ENCODE peak calls at places on chromosomes 4 and X, in five cellular contexts. R is OCI-LY7, O is suprapubic skin, F is thoracic aorta, M is GM23248. C is an unnamed sample. For H3K9me3, the result is how much of the 10 kb centered on the place peaks cover.

GRCh38 chr4:182924497-182924896 is 7.3 kb upstream of the DCTD start:
- DNase-seq in O (no peak), R (no peak), F (no peak), M (no peak), C (no peak)

GRCh38 chr4:150316332-150317205 is 238.3 kb downstream of the DCLK2 start:
- DNase-seq in M (peak), F (no peak), R (no peak), O (no peak), C (no peak)

GRCh38 chrX:38409289-38409688 is 56.9 kb downstream of the OTC start:
- DNase-seq in M (no peak), O (no peak), F (no peak), R (no peak), C (no peak)

GRCh38 chr4:22932326-22932725 is 239.6 kb downstream of the GBA3 start:
- DNase-seq in O (no peak), F (no peak), M (no peak), R (no peak), C (no peak)

GRCh38 chr4:24235609-24236008 is 345.8 kb upstream of the PPARGC1A start:
- DNase-seq in F (no peak), O (no peak), M (no peak), R (no peak), C (no peak)

GRCh38 chr4:158169931-158170690 is 2.7 kb downstream of the GASK1B start:
- DNase-seq in O (no peak), M (peak), R (no peak), F (no peak), C (no peak)

GRCh38 chrX:71870337-71871098 is 40.1 kb upstream of the NHSL2 start:
- DNase-seq in F (no peak), M (peak), O (no peak), R (peak), C (no peak)

GRCh38 chrX:111867236-111867635 is 8.7 kb upstream of the TRPC5OS start:
- DNase-seq in O (no peak), R (no peak), F (no peak), M (no peak), C (no peak)

GRCh38 chrX:145881175-145881867 is 63.7 kb downstream of the SLITRK2 start:
- DNase-seq in R (no peak), O (no peak), F (no peak), M (no peak), C (no peak)

GRCh38 chr4:186166852-186167512 is 24.4 kb upstream of the CYP4V2 start:
- DNase-seq in F (no peak), O (no peak), R (no peak), M (no peak), C (no peak)
- H3K9me3 ChIP-seq in F (under half), O (under half), R (under half), M (under half), C (under half)

GRCh38 chr4:6767341-6767724 is 15.2 kb upstream of the KIAA0232 start:
- DNase-seq in O (no peak), M (no peak), R (no peak), F (no peak), C (no peak)
- H3K27ac ChIP-seq in O (no peak), M (no peak), R (no peak), F (no peak), C (no peak)

DNA sequence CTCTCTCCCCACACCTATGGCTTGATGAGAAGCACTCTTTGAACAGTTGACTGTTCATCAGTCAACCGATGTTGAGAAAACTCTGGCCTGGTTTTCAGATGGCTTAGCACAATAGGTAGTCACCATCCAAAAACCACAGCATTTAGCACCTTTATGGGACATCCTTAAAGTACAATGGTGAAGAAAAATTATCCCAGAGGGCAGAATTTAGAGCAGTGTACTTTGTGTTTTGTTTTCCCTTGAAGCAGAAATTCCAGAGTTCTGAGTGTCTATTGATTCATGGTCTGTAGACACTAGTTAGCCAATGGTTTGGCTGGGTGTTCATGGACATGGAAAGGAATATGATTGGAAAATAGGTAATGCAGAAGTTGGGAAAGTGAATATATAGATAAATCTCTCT is 487.0 kb downstream of the PDHA2 start:
- DNase-seq in M (no peak), O (no peak), F (no peak), R (no peak), C (no peak)
- H3K9me3 ChIP-seq in M (under half), O (under half), F (under half), R (under half), C (under half)

GRCh38 chr4:113604955-113605354 is 156.6 kb downstream of the CAMK2D start:
- DNase-seq in F (no peak), R (no peak), O (no peak), M (peak), C (no peak)
- H3K27ac ChIP-seq in F (no peak), R (no peak), O (no peak), M (peak), C (no peak)

DNA sequence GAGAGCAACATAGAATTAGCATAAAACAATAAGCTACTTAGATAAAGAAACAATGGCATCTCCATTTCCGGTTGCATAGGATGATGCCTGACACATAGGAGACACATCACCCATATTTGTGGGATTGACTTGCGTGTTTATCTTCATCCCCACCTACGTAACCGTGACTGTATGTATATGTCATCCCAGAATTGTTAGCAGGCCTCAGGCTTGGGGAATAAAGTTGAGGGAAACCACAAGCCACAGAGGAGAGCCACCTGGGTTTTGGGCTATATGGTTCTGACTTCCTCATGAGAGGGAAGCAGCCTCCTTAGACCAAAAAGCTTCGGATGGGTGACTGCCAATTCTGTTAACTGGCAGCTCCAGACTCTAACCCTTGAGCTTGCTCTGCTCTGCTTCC is 572.9 kb upstream of the SLIT2 start:
- DNase-seq in M (peak), R (no peak), O (no peak), F (no peak), C (no peak)
- H3K9me3 ChIP-seq in M (under half), R (under half), O (under half), F (under half), C (under half)

GRCh38 chr4:84697159-84697558 is 114.2 kb downstream of the CDS1 start:
- DNase-seq in R (no peak), O (no peak), F (no peak), M (peak), C (no peak)
- H3K27ac ChIP-seq in R (no peak), O (no peak), F (no peak), M (no peak), C (no peak)

DNA sequence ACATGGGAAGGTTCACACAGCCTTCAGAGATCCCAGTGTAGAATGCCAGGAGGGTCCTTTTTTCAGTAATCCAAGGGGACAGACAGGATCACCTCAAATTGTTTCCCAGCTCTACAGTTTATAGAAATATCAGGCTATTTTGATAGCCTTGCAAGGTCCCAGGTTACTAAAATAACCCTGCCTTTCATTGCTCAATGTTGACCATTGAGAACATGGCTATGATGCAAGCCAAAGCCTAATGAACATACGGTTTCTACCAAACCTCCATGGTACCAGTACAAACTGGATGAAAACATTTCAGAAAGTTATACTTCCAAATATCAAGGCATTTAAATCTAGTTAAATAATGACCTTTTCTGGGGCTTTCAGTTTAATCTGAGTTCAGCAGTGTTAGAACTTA is 151.5 kb downstream of the PLS3 start:
- DNase-seq in M (no peak), R (no peak), F (no peak), O (no peak), C (no peak)
- H3K9me3 ChIP-seq in M (under half), R (under half), F (under half), O (under half), C (under half)

DNA sequence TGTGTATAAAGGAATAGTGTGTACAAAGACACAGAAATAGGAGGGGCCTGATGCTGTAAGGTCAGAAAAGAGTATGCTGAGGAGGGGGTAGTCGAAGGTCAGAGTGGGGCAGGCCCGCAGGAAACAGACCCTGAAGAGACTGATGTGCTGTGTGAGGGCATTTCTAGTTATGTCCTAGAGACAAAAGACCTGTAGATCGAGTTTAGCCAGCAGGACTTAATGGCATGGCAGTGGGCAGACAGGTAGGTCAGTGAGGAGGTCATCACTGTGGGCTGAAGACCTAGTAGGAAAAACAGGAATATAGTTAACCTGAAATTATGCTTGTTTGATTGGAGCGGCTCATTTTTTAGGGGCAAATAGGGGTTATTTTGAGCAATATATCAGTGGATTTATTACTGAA is 57.1 kb downstream of the KIAA0232 start:
- DNase-seq in R (no peak), O (no peak), M (no peak), F (no peak), C (no peak)
- H3K27ac ChIP-seq in R (no peak), O (no peak), M (no peak), F (no peak), C (no peak)

DNA sequence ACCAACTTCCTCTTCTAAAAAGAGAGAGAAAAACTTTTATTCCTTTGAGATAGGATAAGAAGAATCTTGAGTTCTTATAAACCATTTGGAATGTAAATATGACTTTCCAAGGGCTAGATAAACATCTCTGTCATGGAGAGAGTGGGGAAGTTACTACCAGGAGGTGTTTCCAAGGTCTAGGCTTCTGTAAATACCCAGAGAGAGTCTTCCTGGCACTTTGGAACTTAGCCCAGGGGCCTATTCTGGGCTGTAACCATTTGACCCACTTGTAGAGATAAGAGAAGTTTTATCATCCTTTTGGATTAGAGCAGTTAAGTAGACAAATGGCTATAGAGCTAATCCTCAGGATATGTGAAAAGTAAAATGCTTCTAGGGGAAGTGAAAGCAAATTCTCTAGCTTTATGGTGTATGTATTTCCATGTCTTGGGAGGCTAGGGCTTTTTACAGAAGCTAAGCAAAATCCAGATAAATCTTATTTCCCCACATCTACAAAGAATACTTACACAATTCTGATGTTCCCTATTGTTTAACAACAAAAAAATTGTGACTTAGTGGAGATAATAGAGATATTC is 51.1 kb downstream of the MCUB start:
- DNase-seq in F (no peak), R (no peak), O (no peak), M (no peak), C (no peak)
- H3K9me3 ChIP-seq in F (under half), R (under half), O (under half), M (under half), C (under half)

GRCh38 chr4:39526283-39526682 is 956 bp downstream of the UGDH start:
- DNase-seq in F (no peak), O (no peak), R (peak), M (no peak), C (no peak)

GRCh38 chr4:39526810-39527295 is 386 bp downstream of the UGDH start:
- DNase-seq in F (no peak), O (no peak), R (peak), M (no peak), C (no peak)

GRCh38 chr4:39529534-39529933 is 2.3 kb upstream of the UGDH start:
- DNase-seq in M (no peak), R (no peak), O (no peak), F (no peak), C (no peak)

GRCh38 chr4:39527296-39528055 is at the start of gene UGDH:
- DNase-seq in M (peak), R (peak), F (peak), O (peak), C (peak)

DNA sequence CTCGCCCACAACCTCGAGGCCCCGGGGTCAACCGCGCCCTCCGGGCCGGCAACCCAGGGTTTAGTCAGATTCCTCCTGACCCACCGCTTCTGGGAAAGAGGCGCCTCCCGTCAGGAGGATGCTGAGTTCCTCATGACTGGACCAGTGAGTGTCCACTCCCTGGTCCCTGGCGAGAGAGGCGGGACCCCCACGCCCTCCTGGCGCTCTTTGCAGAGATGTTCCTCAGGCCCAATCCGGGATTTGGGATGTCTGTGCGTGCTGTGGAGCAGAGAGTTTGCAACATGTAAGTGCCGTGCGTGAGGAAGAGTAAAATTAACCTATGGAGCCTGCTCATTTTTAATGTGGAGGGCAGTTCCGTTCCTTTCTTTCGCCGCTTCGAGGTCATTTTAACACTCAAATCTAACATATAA is 822 bp upstream of the UGDH start:
- DNase-seq in R (peak), F (peak), O (peak), M (peak), C (no peak)
- H3K27ac ChIP-seq in R (no peak), F (peak), O (peak), M (peak), C (peak)

C was measured in RWPE2.